ENCODE peak calls at places on chromosome 17, in seven cellular contexts. T is prostate gland, F is heart left ventricle, O is upper lobe of left lung, C is gastrocnemius medialis, V is GM23248, A is right atrium auricular region. P is an unnamed sample. For H3K4me1, the result is how much of the 10 kb centered on the place peaks cover.

GRCh38 chr17:33200587-33200986 is 92.5 kb downstream of the ASIC2 start:
- DNase-seq in A (no peak), T (no peak), F (no peak), O (no peak), C (no peak), V (peak), P (no peak)

GRCh38 chr17:75455896-75456416 is 479 bp upstream of the TMEM94 start:
- DNase-seq in T (no peak), F (peak), C (no peak), V (no peak), A (no peak), O (no peak), P (no peak)

GRCh38 chr17:55037828-55038227 is 69.3 kb downstream of the STXBP4 start:
- DNase-seq in F (no peak), V (no peak), C (no peak), A (no peak), O (no peak), T (no peak), P (no peak)

GRCh38 chr17:31549121-31549524 is 157.6 kb downstream of the RAB11FIP4 start:
- DNase-seq in A (no peak), C (no peak), T (no peak), F (no peak), V (peak), O (no peak), P (no peak)

GRCh38 chr17:9805769-9806168 is 14.4 kb upstream of the DHRS7C start:
- DNase-seq in F (no peak), A (no peak), C (no peak), V (no peak), O (no peak), T (no peak), P (no peak)

GRCh38 chr17:2090804-2091534 is 36.1 kb downstream of the HIC1 start:
- DNase-seq in V (peak), O (no peak), C (no peak), F (peak), T (no peak), A (no peak), P (peak)

GRCh38 chr17:79022507-79022991 is 1.4 kb upstream of the C1QTNF1 start:
- DNase-seq in F (peak), C (no peak), V (no peak), T (no peak), O (no peak), A (peak), P (peak)

GRCh38 chr17:15920758-15921239 is 24.1 kb upstream of the ADORA2B start:
- DNase-seq in T (peak), F (peak), V (peak), O (no peak), A (no peak), C (no peak), P (no peak)

GRCh38 chr17:77358801-77359716 is 218.3 kb downstream of the SEC14L1 start:
- DNase-seq in A (peak), V (no peak), C (no peak), T (no peak), O (no peak), F (no peak), P (no peak)

GRCh38 chr17:38907930-38908675 is 17.3 kb upstream of the LASP1NB start:
- DNase-seq in F (no peak), O (no peak), V (no peak), T (no peak), C (no peak), A (no peak), P (peak)

GRCh38 chr17:29069526-29070041 is 26.6 kb downstream of the PIPOX start:
- DNase-seq in O (no peak), V (peak), A (no peak), F (no peak), C (no peak), T (no peak), P (no peak)

GRCh38 chr17:77314601-77315000 is 173.8 kb downstream of the SEC14L1 start:
- DNase-seq in A (no peak), V (no peak), T (no peak), C (no peak), O (no peak), F (no peak), P (no peak)

GRCh38 chr17:35968520-35969054 is 12.7 kb downstream of the CCL16 start:
- DNase-seq in C (no peak), O (no peak), T (no peak), V (no peak), F (no peak), A (peak), P (no peak)

GRCh38 chr17:62704381-62704971 is 77.0 kb downstream of the MRC2 start:
- DNase-seq in A (peak), V (peak), F (no peak), C (no peak), T (peak), O (no peak), P (no peak)

GRCh38 chr17:17414316-17414937 is 62.4 kb upstream of the MED9 start:
- DNase-seq in T (no peak), A (peak), C (peak), V (peak), F (peak), O (no peak), P (no peak)

GRCh38 chr17:79777844-79778503 is at the start of gene CBX2:
- DNase-seq in F (peak), V (peak), A (no peak), O (peak), C (no peak), T (peak), P (peak)

GRCh38 chr17:39769974-39770587 is 32.3 kb downstream of the GRB7 start:
- DNase-seq in F (no peak), V (peak), C (no peak), T (peak), O (no peak), A (no peak), P (no peak)

GRCh38 chr17:12445331-12445730 is 220.4 kb upstream of the MYOCD start:
- DNase-seq in V (no peak), C (no peak), O (no peak), T (no peak), A (no peak), F (no peak), P (no peak)

GRCh38 chr17:40616592-40616991 is 31.0 kb downstream of the SMARCE1 start:
- DNase-seq in C (no peak), F (no peak), O (no peak), V (no peak), T (no peak), A (no peak), P (no peak)

GRCh38 chr17:58156839-58157803 is 8.9 kb downstream of the OR4D1 start:
- DNase-seq in C (no peak), O (peak), V (peak), A (no peak), F (peak), T (no peak), P (peak)

GRCh38 chr17:74414510-74414909 is 17.4 kb upstream of the GPRC5C start:
- DNase-seq in V (no peak), T (no peak), C (no peak), F (no peak), A (no peak), O (no peak), P (no peak)
- H3K27ac ChIP-seq in V (no peak), T (no peak), C (no peak), F (no peak), A (no peak), O (no peak), P (no peak)

DNA sequence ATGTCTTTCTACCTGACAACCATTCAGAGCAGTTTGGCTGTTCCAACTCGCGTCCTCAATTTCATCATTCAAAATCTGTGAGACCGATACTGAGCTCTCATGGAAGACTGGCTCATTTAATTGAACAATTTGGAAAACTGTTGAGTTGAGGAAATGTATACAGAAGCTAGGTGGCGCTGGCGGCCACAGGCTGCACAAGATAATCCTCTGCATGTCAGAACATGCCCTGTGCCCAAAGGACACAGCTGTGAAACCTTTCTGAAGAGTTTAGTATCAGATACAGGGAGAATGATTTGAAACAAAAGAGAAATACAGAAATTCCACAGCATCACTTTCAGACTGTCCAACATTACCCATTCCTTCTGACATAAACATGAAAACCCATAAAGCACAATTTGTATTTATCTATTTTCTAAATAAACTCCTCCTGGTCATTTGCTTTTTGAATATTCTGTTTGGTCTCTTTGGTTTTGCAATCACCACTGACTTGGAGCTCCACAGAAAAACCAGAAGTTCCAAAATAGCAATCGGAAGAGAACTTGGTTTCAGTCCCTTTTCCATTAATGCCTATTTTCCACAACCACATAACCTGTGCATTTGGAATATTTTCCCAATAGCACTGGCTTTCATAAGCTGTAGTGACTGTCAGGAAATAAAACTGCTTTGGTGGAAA is 192.8 kb downstream of the MAP2K6 start:
- DNase-seq in V (peak), O (no peak), F (peak), A (peak), C (peak), T (peak), P (peak)
- H3K4me3 ChIP-seq in V (no peak), O (no peak), F (no peak), A (no peak), C (no peak), T (no peak), P (no peak)

GRCh38 chr17:44543905-44544523 is 13.3 kb upstream of the FZD2 start:
- DNase-seq in F (no peak), O (no peak), A (no peak), T (no peak), V (no peak), C (no peak), P (no peak)
- H3K4me1 ChIP-seq in F (under half), O (under half), A (under half), T (under half), V (half or more), C (under half), P (under half)

GRCh38 chr17:48375356-48375755 is 54.7 kb downstream of the SKAP1 start:
- DNase-seq in V (peak), T (no peak), O (no peak), C (no peak), A (no peak), F (no peak), P (no peak)
- H3K27ac ChIP-seq in V (no peak), T (no peak), O (no peak), C (no peak), A (no peak), F (no peak), P (no peak)

GRCh38 chr17:8013731-8014557 is 11.5 kb downstream of the GUCY2D start:
- DNase-seq in A (no peak), V (no peak), F (no peak), C (no peak), O (no peak), T (no peak), P (no peak)

GRCh38 chr17:8016632-8017424 is 14.4 kb downstream of the GUCY2D start:
- DNase-seq in A (peak), C (no peak), O (peak), F (no peak), T (peak), V (peak), P (no peak)

GRCh38 chr17:8015957-8016631 is 13.7 kb downstream of the GUCY2D start:
- DNase-seq in C (no peak), O (peak), A (no peak), V (peak), F (no peak), T (peak), P (no peak)

GRCh38 chr17:8014558-8014850 is 12.1 kb downstream of the GUCY2D start:
- DNase-seq in V (no peak), F (no peak), A (no peak), C (no peak), T (no peak), O (no peak), P (no peak)

GRCh38 chr17:8015236-8015956 is 13.0 kb downstream of the GUCY2D start:
- DNase-seq in F (no peak), C (no peak), T (no peak), V (no peak), O (peak), A (no peak), P (no peak)
- H3K4me3 ChIP-seq in F (peak), C (peak), T (no peak), V (no peak), O (peak), A (peak), P (peak)

GRCh38 chr17:59331129-59331928 is at the start of gene YPEL2:
- DNase-seq in O (peak), V (peak), T (peak), F (peak), A (peak), C (peak), P (peak)
- H3K4me1 ChIP-seq in O (half or more), V (under half), T (under half), F (half or more), A (half or more), C (half or more), P (half or more)

GRCh38 chr17:81528651-81529436 is 667 bp downstream of the FSCN2 start:
- DNase-seq in F (no peak), T (no peak), A (no peak), V (no peak), C (no peak), O (peak), P (no peak)

GRCh38 chr17:81526662-81527571 is 1.3 kb upstream of the FSCN2 start:
- DNase-seq in F (no peak), V (no peak), C (peak), O (peak), T (no peak), A (no peak), P (no peak)

GRCh38 chr17:81527591-81528383 is at the start of gene FSCN2:
- DNase-seq in A (no peak), V (peak), C (no peak), T (no peak), O (peak), F (no peak), P (no peak)

GRCh38 chr17:81529437-81529803 is 1.2 kb downstream of the FSCN2 start:
- DNase-seq in C (no peak), V (no peak), F (no peak), T (no peak), A (no peak), O (no peak), P (no peak)

DNA sequence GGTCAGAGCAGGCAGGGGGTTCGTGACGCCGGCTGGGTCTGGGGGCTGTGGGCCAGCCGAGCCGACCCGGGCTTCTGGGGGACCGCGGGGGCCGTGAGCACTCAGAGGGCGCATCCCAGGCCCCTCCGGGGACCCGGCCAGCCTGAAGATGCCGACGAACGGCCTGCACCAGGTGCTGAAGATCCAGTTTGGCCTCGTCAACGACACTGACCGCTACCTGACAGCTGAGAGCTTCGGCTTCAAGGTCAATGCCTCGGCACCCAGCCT is 140 bp downstream of the FSCN2 start:
- DNase-seq in F (no peak), V (no peak), C (no peak), A (no peak), O (peak), T (no peak), P (no peak)
- H3K27ac ChIP-seq in F (no peak), V (no peak), C (no peak), A (no peak), O (no peak), T (no peak), P (no peak)